ENCODE peak calls at places on chromosome 7, in six cellular contexts. M, C, U, T, K and Q are unnamed samples.

GRCh38 chr7:117217636-117218035 is 105.2 kb downstream of the WNT2 start:
- DNase-seq in M (no peak), C (no peak), U (no peak), T (no peak), K (no peak), Q (no peak)

GRCh38 chr7:4268040-4268965 is 413.8 kb upstream of the FOXK1 start:
- DNase-seq in M (no peak), C (no peak), U (peak; percentile 46), T (no peak), K (peak; percentile 6), Q (no peak)

GRCh38 chr7:41796331-41796730 is 93.4 kb upstream of the INHBA start:
- DNase-seq in M (no peak), C (no peak), U (no peak), T (no peak), K (no peak), Q (no peak)

GRCh38 chr7:156524737-156525597 is 115.6 kb upstream of the RNF32 start:
- DNase-seq in M (no peak), C (no peak), U (no peak), T (no peak), K (no peak), Q (no peak)

GRCh38 chr7:132654150-132654549 is 77.9 kb upstream of the PLXNA4 start:
- DNase-seq in M (peak; percentile 5), C (no peak), U (no peak), T (no peak), K (no peak), Q (no peak)

GRCh38 chr7:115600196-115600595 is 430.4 kb downstream of the TFEC start:
- DNase-seq in M (no peak), C (no peak), U (no peak), T (no peak), K (no peak), Q (no peak)

GRCh38 chr7:133436014-133436428 is 183.1 kb downstream of the EXOC4 start:
- DNase-seq in M (no peak), C (no peak), U (peak; percentile 32), T (no peak), K (peak; percentile 80), Q (no peak)

GRCh38 chr7:28581351-28581750 is 169.0 kb downstream of the CREB5 start:
- DNase-seq in M (no peak), C (no peak), U (no peak), T (no peak), K (no peak), Q (no peak)

GRCh38 chr7:84291756-84292155 is 97.2 kb upstream of the SEMA3A start:
- DNase-seq in M (peak; percentile 91), C (no peak), U (no peak), T (no peak), K (no peak), Q (peak; percentile 7)

GRCh38 chr7:23469961-23470250 is 385 bp downstream of the IGF2BP3 start:
- DNase-seq in M (no peak), C (peak; percentile 23), U (peak; percentile 29), T (no peak), K (no peak), Q (peak; percentile 55)

GRCh38 chr7:95490366-95490765 is 4.6 kb downstream of the ASB4 start:
- DNase-seq in M (no peak), C (no peak), U (no peak), T (no peak), K (no peak), Q (peak; percentile 21)

GRCh38 chr7:36763084-36763807 is 39.0 kb upstream of the AOAH start:
- DNase-seq in M (no peak), C (no peak), U (peak; percentile 16), T (no peak), K (no peak), Q (no peak)

GRCh38 chr7:66505531-66506451 is 122.9 kb upstream of the KCTD7 start:
- DNase-seq in M (peak; percentile 43), C (peak; percentile 46), U (no peak), T (no peak), K (no peak), Q (peak; percentile 46)

GRCh38 chr7:69190025-69190424 is 408.2 kb upstream of the AUTS2 start:
- DNase-seq in M (no peak), C (no peak), U (no peak), T (no peak), K (no peak), Q (no peak)

GRCh38 chr7:72751978-72752377 is 76.0 kb downstream of the TYW1B start:
- DNase-seq in M (no peak), C (peak; percentile 33), U (no peak), T (no peak), K (no peak), Q (peak; percentile 36)

GRCh38 chr7:3027455-3027854 is 16.2 kb downstream of the CARD11 start:
- DNase-seq in M (no peak), C (no peak), U (no peak), T (no peak), K (no peak), Q (no peak)

GRCh38 chr7:30911561-30911969 is at the start of gene AQP1:
- DNase-seq in M (no peak), C (peak; percentile 85), U (no peak), T (no peak), K (no peak), Q (peak; percentile 94)

GRCh38 chr7:104933433-104934074 is 80.5 kb upstream of the KMT2E start:
- DNase-seq in M (no peak), C (no peak), U (peak; percentile 33), T (no peak), K (no peak), Q (no peak)

GRCh38 chr7:128167316-128167691 is 73.8 kb upstream of the LEP start:
- DNase-seq in M (peak; percentile 40), C (peak; percentile 69), U (no peak), T (no peak), K (peak; percentile 47), Q (peak; percentile 72)

GRCh38 chr7:2521341-2521745 is 1.8 kb downstream of the LFNG start:
- DNase-seq in M (no peak), C (no peak), U (no peak), T (no peak), K (no peak), Q (no peak)

GRCh38 chr7:130893441-130893894 is 159.5 kb upstream of the KLF14 start:
- DNase-seq in M (no peak), C (no peak), U (no peak), T (no peak), K (peak; percentile 59), Q (no peak)

GRCh38 chr7:127813991-127814556 is 162.1 kb downstream of the SND1 start:
- DNase-seq in M (no peak), C (no peak), U (no peak), T (no peak), K (no peak), Q (no peak)

GRCh38 chr7:45595809-45596664 is 21.9 kb downstream of the ADCY1 start:
- DNase-seq in M (no peak), C (no peak), U (no peak), T (no peak), K (no peak), Q (no peak)

GRCh38 chr7:116665447-116665996 is 6.5 kb upstream of the MET start:
- DNase-seq in M (no peak), C (no peak), U (no peak), T (no peak), K (no peak), Q (peak; percentile 13)

GRCh38 chr7:95901006-95901405 is 128.7 kb downstream of the DYNC1I1 start:
- DNase-seq in M (no peak), C (no peak), U (no peak), T (no peak), K (no peak), Q (no peak)

GRCh38 chr7:68556537-68556936 is 1041.7 kb upstream of the AUTS2 start:
- DNase-seq in M (no peak), C (no peak), U (no peak), T (no peak), K (no peak), Q (no peak)

GRCh38 chr7:135658564-135658963 is 3.8 kb upstream of the STMP1 start:
- DNase-seq in M (no peak), C (no peak), U (no peak), T (no peak), K (no peak), Q (no peak)

GRCh38 chr7:115740043-115740442 is 290.5 kb downstream of the TFEC start:
- DNase-seq in M (no peak), C (no peak), U (no peak), T (no peak), K (no peak), Q (no peak)

GRCh38 chr7:34652784-34653183 is 5.2 kb upstream of the NPSR1 start:
- DNase-seq in M (no peak), C (no peak), U (peak; percentile 32), T (no peak), K (no peak), Q (no peak)

GRCh38 chr7:116573541-116573940 is 48.7 kb downstream of the CAV1 start:
- DNase-seq in M (no peak), C (no peak), U (no peak), T (no peak), K (no peak), Q (no peak)

GRCh38 chr7:98209166-98209920 is 1.9 kb upstream of the BHLHA15 start:
- DNase-seq in M (no peak), C (no peak), U (no peak), T (no peak), K (no peak), Q (no peak)

GRCh38 chr7:44224951-44225565 is 24.3 kb downstream of the YKT6 start:
- DNase-seq in M (no peak), C (no peak), U (no peak), T (no peak), K (no peak), Q (no peak)

GRCh38 chr7:47032171-47032915 is 549.6 kb downstream of the TNS3 start:
- DNase-seq in M (no peak), C (no peak), U (no peak), T (no peak), K (no peak), Q (no peak)